ENCODE peak calls at places on chromosomes 5 and 9, in five cellular contexts. U is cerebellar cortex; S is activated naive CD4-positive, alpha-beta T cell; Z is AG20443; B is LHCN-M2. K is an unnamed sample.
A peak's percentile ranks its signal among the peaks of the same experiment; 100 is the strongest.

GRCh38 chr9:122444366-122444765 is 33.4 kb downstream of the OR1J1 start:
- DNase-seq in S (no peak), B (peak; percentile 42), Z (peak; percentile 67), U (no peak), K (peak; percentile 97)

GRCh38 chr9:4371108-4371507 is 71.2 kb upstream of the GLIS3 start:
- DNase-seq in S (no peak), U (no peak), Z (peak; percentile 91), B (peak; percentile 92), K (peak; percentile 95)

GRCh38 chr9:92637331-92637730 is 32.6 kb downstream of the IPPK start:
- DNase-seq in B (no peak), S (no peak), Z (no peak), U (no peak), K (no peak)

GRCh38 chr9:137828527-137829259 is 48.9 kb upstream of the CACNA1B start:
- DNase-seq in B (no peak), U (peak; percentile 22), Z (peak; percentile 58), S (no peak), K (no peak)

GRCh38 chr9:31608413-31608812 is 776.0 kb upstream of the ACO1 start:
- DNase-seq in B (peak; percentile 84), S (no peak), Z (no peak), U (no peak), K (peak; percentile 83)

GRCh38 chr9:99592834-99593584 is 228.7 kb upstream of the NR4A3 start:
- DNase-seq in S (no peak), U (no peak), Z (no peak), B (no peak), K (no peak)

GRCh38 chr9:87393706-87394255 is 103.9 kb upstream of the DAPK1 start:
- DNase-seq in U (no peak), B (no peak), Z (no peak), S (no peak), K (no peak)

GRCh38 chr9:20984471-20984870 is 47.0 kb downstream of the HACD4 start:
- DNase-seq in B (no peak), S (no peak), Z (peak; percentile 34), U (no peak), K (no peak)

GRCh38 chr5:142507528-142507927 is 178.4 kb downstream of the FGF1 start:
- DNase-seq in B (no peak), Z (no peak), S (no peak), U (no peak), K (no peak)

GRCh38 chr9:100459963-100460362 is 13.0 kb upstream of the TMEFF1 start:
- DNase-seq in U (no peak), Z (no peak), B (no peak), S (no peak), K (no peak)

GRCh38 chr9:17116400-17116837 is 18.4 kb upstream of the CNTLN start:
- DNase-seq in U (peak; percentile 61), Z (peak; percentile 54), B (peak; percentile 49), S (no peak), K (peak; percentile 60)

GRCh38 chr9:87760534-87760933 is 34.6 kb downstream of the CTSL start:
- DNase-seq in B (no peak), S (no peak), Z (no peak), U (no peak), K (no peak)

GRCh38 chr5:91641730-91642350 is 258.7 kb upstream of the ARRDC3 start:
- DNase-seq in U (peak; percentile 51), B (peak; percentile 69), Z (peak; percentile 19), S (no peak), K (peak; percentile 24)

GRCh38 chr5:137344723-137345322 is 154.3 kb downstream of the SPOCK1 start:
- DNase-seq in S (no peak), Z (peak; percentile 55), U (peak; percentile 43), B (peak; percentile 77), K (peak; percentile 85)

GRCh38 chr5:78698218-78698751 is 49.7 kb upstream of the LHFPL2 start:
- DNase-seq in B (no peak), U (no peak), Z (peak; percentile 33), S (no peak), K (peak; percentile 54)

GRCh38 chr5:91101777-91102379 is 281.2 kb downstream of the ARRDC3 start:
- DNase-seq in B (peak; percentile 80), U (peak; percentile 92), Z (peak; percentile 86), S (no peak), K (peak; percentile 89)

GRCh38 chr5:125981016-125981415 is 442.2 kb upstream of the GRAMD2B start:
- DNase-seq in S (no peak), U (no peak), B (no peak), Z (no peak), K (no peak)

GRCh38 chr5:1051366-1051720 is 42.7 kb downstream of the NKD2 start:
- DNase-seq in U (no peak), B (no peak), Z (no peak), S (no peak), K (no peak)

GRCh38 chr9:90343360-90343759 is 299.3 kb downstream of the DIRAS2 start:
- DNase-seq in S (no peak), U (no peak), Z (peak; percentile 16), B (no peak), K (peak; percentile 2)

GRCh38 chr9:105697871-105698270 is 3.5 kb downstream of the TMEM38B start:
- DNase-seq in Z (no peak), S (no peak), U (no peak), B (peak; percentile 15), K (no peak)

GRCh38 chr5:76041863-76042262 is 41.3 kb upstream of the SV2C start:
- DNase-seq in S (no peak), Z (no peak), B (no peak), U (no peak), K (no peak)

GRCh38 chr5:174192901-174193300 is 147.4 kb downstream of the NSG2 start:
- DNase-seq in S (no peak), Z (no peak), B (no peak), U (no peak), K (no peak)

K was measured in foreskin fibroblast.